ENCODE peak calls at places on chromosomes 12 and 14, in six cellular contexts. One of them, this sample, is unnamed.

GRCh38 chr12:51371295-51371953 is 19.8 kb downstream of the GALNT6 start:
- DNase-seq in H1: no peak
- DNase-seq in SK-N-SH: peak; percentile 80
- DNase-seq in GM12878: no peak
- DNase-seq in K562: no peak
- DNase-seq in IMR-90: peak; percentile 97
- DNase-seq in this sample: peak; percentile 84

GRCh38 chr12:88325076-88325827 is 183.1 kb downstream of the TMTC3 start:
- DNase-seq in IMR-90: peak; percentile 98
- DNase-seq in H1: no peak
- DNase-seq in SK-N-SH: no peak
- DNase-seq in K562: no peak
- DNase-seq in GM12878: no peak
- DNase-seq in this sample: no peak

GRCh38 chr14:100748403-100748802 is 21.7 kb downstream of the DLK1 start:
- DNase-seq in IMR-90: no peak
- DNase-seq in GM12878: no peak
- DNase-seq in K562: no peak
- DNase-seq in SK-N-SH: no peak
- DNase-seq in H1: no peak
- DNase-seq in this sample: no peak

GRCh38 chr12:10551375-10551774 is 45.7 kb downstream of the EIF2S3B start:
- DNase-seq in IMR-90: no peak
- DNase-seq in SK-N-SH: peak; percentile 16
- DNase-seq in H1: no peak
- DNase-seq in K562: no peak
- DNase-seq in GM12878: no peak
- DNase-seq in this sample: no peak

GRCh38 chr14:74611672-74612345 is at the start of gene LTBP2:
- DNase-seq in SK-N-SH: peak; percentile 68
- DNase-seq in H1: no peak
- DNase-seq in K562: no peak
- DNase-seq in GM12878: no peak
- DNase-seq in IMR-90: peak; percentile 31
- DNase-seq in this sample: no peak

GRCh38 chr14:75186953-75187352 is 10.5 kb upstream of the TMED10 start:
- DNase-seq in SK-N-SH: no peak
- DNase-seq in GM12878: no peak
- DNase-seq in H1: no peak
- DNase-seq in K562: no peak
- DNase-seq in IMR-90: no peak
- DNase-seq in this sample: no peak

GRCh38 chr14:77376380-77376770 is 519 bp downstream of the TMED8 start:
- DNase-seq in H1: peak; percentile 64
- DNase-seq in SK-N-SH: peak; percentile 69
- DNase-seq in IMR-90: no peak
- DNase-seq in GM12878: no peak
- DNase-seq in K562: peak; percentile 12
- DNase-seq in this sample: no peak

GRCh38 chr12:108939594-108939993 is 59.7 kb downstream of the DAO start:
- DNase-seq in GM12878: peak; percentile 21
- DNase-seq in H1: no peak
- DNase-seq in SK-N-SH: no peak
- DNase-seq in IMR-90: peak; percentile 13
- DNase-seq in K562: peak; percentile 46
- DNase-seq in this sample: peak; percentile 12

GRCh38 chr12:49875115-49875720 is 28.5 kb downstream of the FAIM2 start:
- DNase-seq in K562: no peak
- DNase-seq in GM12878: no peak
- DNase-seq in H1: no peak
- DNase-seq in SK-N-SH: no peak
- DNase-seq in IMR-90: no peak
- DNase-seq in this sample: no peak

GRCh38 chr14:47917344-47917954 is 242.0 kb upstream of the MDGA2 start:
- DNase-seq in IMR-90: peak; percentile 13
- DNase-seq in K562: peak; percentile 4
- DNase-seq in GM12878: no peak
- DNase-seq in H1: peak; percentile 56
- DNase-seq in SK-N-SH: no peak
- DNase-seq in this sample: peak; percentile 9

GRCh38 chr12:25054076-25054782 is 105.3 kb upstream of the BCAT1 start:
- DNase-seq in H1: no peak
- DNase-seq in K562: no peak
- DNase-seq in IMR-90: no peak
- DNase-seq in SK-N-SH: no peak
- DNase-seq in GM12878: no peak
- DNase-seq in this sample: no peak

GRCh38 chr12:5796171-5797091 is 148.6 kb downstream of the ANO2 start:
- DNase-seq in IMR-90: peak; percentile 30
- DNase-seq in K562: peak; percentile 37
- DNase-seq in H1: peak; percentile 87
- DNase-seq in GM12878: no peak
- DNase-seq in SK-N-SH: peak; percentile 49
- DNase-seq in this sample: peak; percentile 5

GRCh38 chr12:79006306-79006705 is 141.7 kb downstream of the SYT1 start:
- DNase-seq in GM12878: no peak
- DNase-seq in H1: no peak
- DNase-seq in K562: no peak
- DNase-seq in IMR-90: peak; percentile 21
- DNase-seq in SK-N-SH: no peak
- DNase-seq in this sample: no peak

GRCh38 chr14:64463873-64464272 is 1.4 kb upstream of the AKAP5 start:
- DNase-seq in SK-N-SH: no peak
- DNase-seq in H1: no peak
- DNase-seq in K562: no peak
- DNase-seq in GM12878: no peak
- DNase-seq in IMR-90: no peak
- DNase-seq in this sample: no peak

GRCh38 chr14:52694761-52695480 is 437 bp downstream of the ERO1A start:
- DNase-seq in IMR-90: peak; percentile 49
- DNase-seq in GM12878: peak; percentile 60
- DNase-seq in SK-N-SH: peak; percentile 63
- DNase-seq in H1: no peak
- DNase-seq in K562: peak; percentile 60
- DNase-seq in this sample: peak; percentile 25

GRCh38 chr14:76580399-76580798 is 180.9 kb upstream of the VASH1 start:
- DNase-seq in SK-N-SH: no peak
- DNase-seq in K562: no peak
- DNase-seq in IMR-90: no peak
- DNase-seq in GM12878: no peak
- DNase-seq in H1: no peak
- DNase-seq in this sample: no peak

GRCh38 chr12:30485230-30485890 is 210.3 kb downstream of the IPO8 start:
- DNase-seq in SK-N-SH: no peak
- DNase-seq in GM12878: no peak
- DNase-seq in IMR-90: no peak
- DNase-seq in H1: no peak
- DNase-seq in K562: no peak
- DNase-seq in this sample: no peak

GRCh38 chr12:125890983-125891382 is 825.7 kb downstream of the AACS start:
- DNase-seq in GM12878: no peak
- DNase-seq in H1: no peak
- DNase-seq in K562: no peak
- DNase-seq in SK-N-SH: no peak
- DNase-seq in IMR-90: no peak
- DNase-seq in this sample: no peak

GRCh38 chr12:94650143-94651056 is at the start of gene TMCC3:
- DNase-seq in GM12878: no peak
- DNase-seq in IMR-90: no peak
- DNase-seq in SK-N-SH: peak; percentile 87
- DNase-seq in H1: peak; percentile 63
- DNase-seq in K562: no peak
- DNase-seq in this sample: no peak

GRCh38 chr14:104405566-104406226 is 173.9 kb upstream of the C14orf180 start:
- DNase-seq in IMR-90: no peak
- DNase-seq in H1: no peak
- DNase-seq in K562: no peak
- DNase-seq in SK-N-SH: no peak
- DNase-seq in GM12878: no peak
- DNase-seq in this sample: no peak

GRCh38 chr12:3127832-3128231 is 50.7 kb downstream of the TSPAN9 start:
- DNase-seq in SK-N-SH: no peak
- DNase-seq in GM12878: no peak
- DNase-seq in IMR-90: peak; percentile 69
- DNase-seq in K562: no peak
- DNase-seq in H1: no peak
- DNase-seq in this sample: no peak

GRCh38 chr14:95835331-95835730 is 41.3 kb upstream of the TUNAR start:
- DNase-seq in H1: peak; percentile 26
- DNase-seq in K562: no peak
- DNase-seq in IMR-90: peak; percentile 3
- DNase-seq in SK-N-SH: no peak
- DNase-seq in GM12878: no peak
- DNase-seq in this sample: peak; percentile 5

GRCh38 chr12:132921685-132922084 is 34.3 kb upstream of the CHFR start:
- DNase-seq in SK-N-SH: no peak
- DNase-seq in GM12878: no peak
- DNase-seq in H1: peak; percentile 55
- DNase-seq in IMR-90: no peak
- DNase-seq in K562: peak; percentile 16
- DNase-seq in this sample: no peak

GRCh38 chr12:60263146-60263545 is 667.3 kb downstream of the SLC16A7 start:
- DNase-seq in SK-N-SH: no peak
- DNase-seq in K562: no peak
- DNase-seq in IMR-90: no peak
- DNase-seq in H1: no peak
- DNase-seq in GM12878: no peak
- DNase-seq in this sample: no peak

GRCh38 chr12:92079054-92079385 is 66.6 kb downstream of the BTG1 start:
- DNase-seq in GM12878: no peak
- DNase-seq in H1: no peak
- DNase-seq in K562: no peak
- DNase-seq in IMR-90: no peak
- DNase-seq in SK-N-SH: no peak
- DNase-seq in this sample: no peak

GRCh38 chr12:56687225-56688128 is 607 bp downstream of the PTGES3 start:
- DNase-seq in K562: peak; percentile 60
- DNase-seq in IMR-90: no peak
- DNase-seq in SK-N-SH: no peak
- DNase-seq in GM12878: no peak
- DNase-seq in H1: no peak
- DNase-seq in this sample: no peak

GRCh38 chr14:53542692-53543091 is 389.6 kb upstream of the DDHD1 start:
- DNase-seq in GM12878: no peak
- DNase-seq in K562: no peak
- DNase-seq in SK-N-SH: peak; percentile 15
- DNase-seq in H1: no peak
- DNase-seq in IMR-90: peak; percentile 28
- DNase-seq in this sample: peak; percentile 44

GRCh38 chr12:80708535-80709328 is 1.3 kb downstream of the MYF6 start:
- DNase-seq in H1: peak; percentile 64
- DNase-seq in IMR-90: no peak
- DNase-seq in SK-N-SH: no peak
- DNase-seq in GM12878: no peak
- DNase-seq in K562: no peak
- DNase-seq in this sample: no peak
- H3K27me3 ChIP-seq in H1: peaks cover 59% of the 10 kb centered on the region
- H3K27me3 ChIP-seq in IMR-90: no peaks in the 10 kb centered on the region
- H3K27me3 ChIP-seq in SK-N-SH: peaks cover 62% of the 10 kb centered on the region
- H3K27me3 ChIP-seq in GM12878: peaks cover 3% of the 10 kb centered on the region
- H3K27me3 ChIP-seq in K562: no peaks in the 10 kb centered on the region
- H3K27me3 ChIP-seq in this sample: no peaks in the 10 kb centered on the region

GRCh38 chr14:45072121-45072520 is 11.8 kb upstream of the PRPF39 start:
- DNase-seq in SK-N-SH: no peak
- DNase-seq in GM12878: no peak
- DNase-seq in H1: no peak
- DNase-seq in K562: no peak
- DNase-seq in IMR-90: no peak
- DNase-seq in this sample: no peak

GRCh38 chr14:45066667-45067066 is 17.2 kb upstream of the PRPF39 start:
- DNase-seq in K562: no peak
- DNase-seq in IMR-90: no peak
- DNase-seq in SK-N-SH: no peak
- DNase-seq in H1: no peak
- DNase-seq in GM12878: no peak
- DNase-seq in this sample: no peak

GRCh38 chr14:45068396-45068795 is 15.5 kb upstream of the PRPF39 start:
- DNase-seq in IMR-90: no peak
- DNase-seq in SK-N-SH: no peak
- DNase-seq in GM12878: no peak
- DNase-seq in K562: no peak
- DNase-seq in H1: no peak
- DNase-seq in this sample: no peak

GRCh38 chr14:45073480-45073879 is 10.4 kb upstream of the PRPF39 start:
- DNase-seq in K562: no peak
- DNase-seq in IMR-90: no peak
- DNase-seq in GM12878: no peak
- DNase-seq in SK-N-SH: no peak
- DNase-seq in H1: no peak
- DNase-seq in this sample: no peak

GRCh38 chr14:45070215-45070614 is 13.7 kb upstream of the PRPF39 start:
- DNase-seq in K562: no peak
- DNase-seq in H1: no peak
- DNase-seq in SK-N-SH: no peak
- DNase-seq in GM12878: no peak
- DNase-seq in IMR-90: peak; percentile 10
- DNase-seq in this sample: no peak
- TF ChIP-seq USF2 in K562: no peak
- TF ChIP-seq USF2 in H1: no peak
- TF ChIP-seq USF2 in SK-N-SH: no peak
- TF ChIP-seq USF2 in GM12878: no peak
- TF ChIP-seq USF2 in IMR-90: no peak
- TF ChIP-seq USF2 in this sample: no peak

GRCh38 chr12:1533205-1533601 is 61.2 kb downstream of the FBXL14 start:
- DNase-seq in IMR-90: no peak
- DNase-seq in SK-N-SH: peak; percentile 49
- DNase-seq in H1: no peak
- DNase-seq in GM12878: peak; percentile 46
- DNase-seq in K562: peak; percentile 53
- DNase-seq in this sample: no peak

GRCh38 chr12:1532367-1532752 is 62.0 kb downstream of the FBXL14 start:
- DNase-seq in SK-N-SH: no peak
- DNase-seq in K562: no peak
- DNase-seq in IMR-90: no peak
- DNase-seq in H1: no peak
- DNase-seq in GM12878: no peak
- DNase-seq in this sample: no peak

GRCh38 chr12:1531654-1532366 is 62.6 kb downstream of the FBXL14 start:
- DNase-seq in K562: no peak
- DNase-seq in GM12878: peak; percentile 57
- DNase-seq in H1: no peak
- DNase-seq in IMR-90: no peak
- DNase-seq in SK-N-SH: no peak
- DNase-seq in this sample: no peak

GRCh38 chr12:1533602-1534304 is 60.6 kb downstream of the FBXL14 start:
- DNase-seq in IMR-90: peak; percentile 43
- DNase-seq in K562: peak; percentile 26
- DNase-seq in GM12878: peak; percentile 77
- DNase-seq in H1: no peak
- DNase-seq in SK-N-SH: no peak
- DNase-seq in this sample: no peak

GRCh38 chr12:1532796-1533195 is 61.6 kb downstream of the FBXL14 start:
- DNase-seq in GM12878: no peak
- DNase-seq in K562: no peak
- DNase-seq in H1: no peak
- DNase-seq in IMR-90: no peak
- DNase-seq in SK-N-SH: no peak
- DNase-seq in this sample: no peak
- H3K27me3 ChIP-seq in GM12878: peaks cover 5% of the 10 kb centered on the region
- H3K27me3 ChIP-seq in K562: no peaks in the 10 kb centered on the region
- H3K27me3 ChIP-seq in H1: peaks cover 80% of the 10 kb centered on the region
- H3K27me3 ChIP-seq in IMR-90: no peaks in the 10 kb centered on the region
- H3K27me3 ChIP-seq in SK-N-SH: no peaks in the 10 kb centered on the region
- H3K27me3 ChIP-seq in this sample: peaks cover 85% of the 10 kb centered on the region

GRCh38 chr14:61547186-61548121 is 147.9 kb upstream of the HIF1A start:
- DNase-seq in H1: no peak
- DNase-seq in IMR-90: peak; percentile 95
- DNase-seq in SK-N-SH: no peak
- DNase-seq in GM12878: no peak
- DNase-seq in K562: no peak
- DNase-seq in this sample: no peak
- TF ChIP-seq USF2 in H1: no peak
- TF ChIP-seq USF2 in IMR-90: no peak
- TF ChIP-seq USF2 in SK-N-SH: no peak
- TF ChIP-seq USF2 in GM12878: no peak
- TF ChIP-seq USF2 in K562: no peak
- TF ChIP-seq USF2 in this sample: no peak

This sample was measured in HepG2.